ENCODE peak calls at places on chromosomes 1 and 21, in nine cellular contexts. One of them, this sample, is unnamed. For H3K27me3 and H3K36me3, the result is how much of the 10 kb centered on the place peaks cover.

GRCh38 chr1:33382651-33383415 is 48.1 kb downstream of the PHC2 start:
- DNase-seq in ovary: no peak
- DNase-seq in NT2/D1: no peak
- DNase-seq in A673: peak
- DNase-seq in heart right ventricle: no peak
- DNase-seq in cardiac muscle cell: no peak
- DNase-seq in kidney epithelial cell: no peak
- DNase-seq in left ventricle myocardium inferior: no peak
- DNase-seq in right atrium auricular region: no peak
- DNase-seq in this sample: no peak

GRCh38 chr1:207049974-207050391 is 1.0 kb downstream of the YOD1 start:
- DNase-seq in ovary: no peak
- DNase-seq in NT2/D1: peak
- DNase-seq in A673: peak
- DNase-seq in heart right ventricle: no peak
- DNase-seq in cardiac muscle cell: peak
- DNase-seq in kidney epithelial cell: no peak
- DNase-seq in left ventricle myocardium inferior: no peak
- DNase-seq in right atrium auricular region: no peak
- DNase-seq in this sample: peak

GRCh38 chr1:6491076-6491449 is 404 bp downstream of the PLEKHG5 start:
- DNase-seq in ovary: no peak
- DNase-seq in NT2/D1: no peak
- DNase-seq in A673: no peak
- DNase-seq in heart right ventricle: no peak
- DNase-seq in cardiac muscle cell: no peak
- DNase-seq in kidney epithelial cell: no peak
- DNase-seq in left ventricle myocardium inferior: no peak
- DNase-seq in right atrium auricular region: no peak
- DNase-seq in this sample: no peak

GRCh38 chr1:225711236-225711937 is 58.5 kb upstream of the ENAH start:
- DNase-seq in ovary: no peak
- DNase-seq in NT2/D1: no peak
- DNase-seq in A673: no peak
- DNase-seq in heart right ventricle: no peak
- DNase-seq in cardiac muscle cell: no peak
- DNase-seq in kidney epithelial cell: no peak
- DNase-seq in left ventricle myocardium inferior: no peak
- DNase-seq in right atrium auricular region: no peak
- DNase-seq in this sample: no peak

GRCh38 chr1:1937061-1937460 is 18.0 kb upstream of the TMEM52 start:
- DNase-seq in ovary: no peak
- DNase-seq in NT2/D1: no peak
- DNase-seq in A673: no peak
- DNase-seq in heart right ventricle: no peak
- DNase-seq in cardiac muscle cell: no peak
- DNase-seq in kidney epithelial cell: no peak
- DNase-seq in left ventricle myocardium inferior: no peak
- DNase-seq in right atrium auricular region: no peak
- DNase-seq in this sample: no peak

GRCh38 chr1:200751717-200752116 is 13.0 kb downstream of the CAMSAP2 start:
- DNase-seq in ovary: no peak
- DNase-seq in NT2/D1: no peak
- DNase-seq in A673: no peak
- DNase-seq in heart right ventricle: no peak
- DNase-seq in cardiac muscle cell: no peak
- DNase-seq in kidney epithelial cell: no peak
- DNase-seq in left ventricle myocardium inferior: no peak
- DNase-seq in right atrium auricular region: no peak
- DNase-seq in this sample: no peak

GRCh38 chr1:66300280-66300973 is 233.5 kb upstream of the SGIP1 start:
- DNase-seq in ovary: no peak
- DNase-seq in NT2/D1: no peak
- DNase-seq in A673: no peak
- DNase-seq in heart right ventricle: no peak
- DNase-seq in cardiac muscle cell: no peak
- DNase-seq in kidney epithelial cell: no peak
- DNase-seq in left ventricle myocardium inferior: no peak
- DNase-seq in right atrium auricular region: no peak
- DNase-seq in this sample: no peak

GRCh38 chr1:204398197-204399125 is 13.2 kb downstream of the PPP1R15B start:
- DNase-seq in ovary: no peak
- DNase-seq in NT2/D1: peak
- DNase-seq in A673: peak
- DNase-seq in heart right ventricle: peak
- DNase-seq in cardiac muscle cell: peak
- DNase-seq in kidney epithelial cell: no peak
- DNase-seq in left ventricle myocardium inferior: no peak
- DNase-seq in right atrium auricular region: no peak
- DNase-seq in this sample: peak

GRCh38 chr1:196732526-196732925 is 42.1 kb upstream of the CFHR3 start:
- DNase-seq in ovary: no peak
- DNase-seq in NT2/D1: peak
- DNase-seq in A673: peak
- DNase-seq in heart right ventricle: no peak
- DNase-seq in cardiac muscle cell: no peak
- DNase-seq in kidney epithelial cell: no peak
- DNase-seq in left ventricle myocardium inferior: no peak
- DNase-seq in right atrium auricular region: no peak
- DNase-seq in this sample: no peak

DNA sequence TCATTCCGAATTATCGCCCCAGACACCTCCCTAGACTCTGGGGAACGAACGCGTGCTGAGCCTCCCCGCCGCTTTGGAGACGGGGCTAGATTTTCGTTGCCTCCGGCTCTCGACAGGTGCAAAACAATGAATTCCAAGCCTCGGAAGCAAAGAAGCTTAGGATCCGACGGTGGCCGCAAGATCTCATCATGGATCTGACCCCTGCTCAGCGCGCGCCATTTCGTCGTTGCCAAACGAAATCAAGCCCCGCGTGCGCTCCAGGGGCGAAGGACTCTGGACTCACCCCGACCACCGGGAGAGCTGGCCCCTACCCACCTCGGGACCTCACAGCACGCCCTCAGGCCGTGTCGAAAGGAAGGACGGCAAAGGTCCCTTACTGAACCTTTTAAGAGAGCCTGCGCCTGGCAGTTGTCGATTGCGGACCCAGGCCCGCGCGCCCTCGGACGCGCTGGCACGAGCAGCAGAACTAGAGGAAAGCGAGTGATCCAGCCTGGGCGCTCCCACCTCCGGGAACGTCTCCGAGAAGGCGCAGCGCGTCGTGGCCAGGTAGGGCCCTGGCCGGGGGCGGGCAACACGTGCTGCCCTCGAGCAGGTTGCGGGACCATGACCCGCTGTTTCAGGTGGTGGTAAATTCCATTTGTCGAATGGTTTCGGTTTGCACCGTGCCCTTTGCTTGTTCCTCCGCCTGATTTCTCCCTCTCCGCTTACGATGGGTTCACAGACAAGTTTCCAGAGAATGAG is 1.6 kb upstream of the RUNX3 start:
- DNase-seq in ovary: no peak
- DNase-seq in NT2/D1: no peak
- DNase-seq in A673: no peak
- DNase-seq in heart right ventricle: no peak
- DNase-seq in cardiac muscle cell: peak
- DNase-seq in kidney epithelial cell: no peak
- DNase-seq in left ventricle myocardium inferior: no peak
- DNase-seq in right atrium auricular region: no peak
- DNase-seq in this sample: peak
- H3K4me3 ChIP-seq in ovary: no peak
- H3K4me3 ChIP-seq in NT2/D1: peak
- H3K4me3 ChIP-seq in A673: no peak
- H3K4me3 ChIP-seq in heart right ventricle: peak
- H3K4me3 ChIP-seq in cardiac muscle cell: peak
- H3K4me3 ChIP-seq in kidney epithelial cell: no peak
- H3K4me3 ChIP-seq in left ventricle myocardium inferior: peak
- H3K4me3 ChIP-seq in right atrium auricular region: peak
- H3K4me3 ChIP-seq in this sample: peak

DNA sequence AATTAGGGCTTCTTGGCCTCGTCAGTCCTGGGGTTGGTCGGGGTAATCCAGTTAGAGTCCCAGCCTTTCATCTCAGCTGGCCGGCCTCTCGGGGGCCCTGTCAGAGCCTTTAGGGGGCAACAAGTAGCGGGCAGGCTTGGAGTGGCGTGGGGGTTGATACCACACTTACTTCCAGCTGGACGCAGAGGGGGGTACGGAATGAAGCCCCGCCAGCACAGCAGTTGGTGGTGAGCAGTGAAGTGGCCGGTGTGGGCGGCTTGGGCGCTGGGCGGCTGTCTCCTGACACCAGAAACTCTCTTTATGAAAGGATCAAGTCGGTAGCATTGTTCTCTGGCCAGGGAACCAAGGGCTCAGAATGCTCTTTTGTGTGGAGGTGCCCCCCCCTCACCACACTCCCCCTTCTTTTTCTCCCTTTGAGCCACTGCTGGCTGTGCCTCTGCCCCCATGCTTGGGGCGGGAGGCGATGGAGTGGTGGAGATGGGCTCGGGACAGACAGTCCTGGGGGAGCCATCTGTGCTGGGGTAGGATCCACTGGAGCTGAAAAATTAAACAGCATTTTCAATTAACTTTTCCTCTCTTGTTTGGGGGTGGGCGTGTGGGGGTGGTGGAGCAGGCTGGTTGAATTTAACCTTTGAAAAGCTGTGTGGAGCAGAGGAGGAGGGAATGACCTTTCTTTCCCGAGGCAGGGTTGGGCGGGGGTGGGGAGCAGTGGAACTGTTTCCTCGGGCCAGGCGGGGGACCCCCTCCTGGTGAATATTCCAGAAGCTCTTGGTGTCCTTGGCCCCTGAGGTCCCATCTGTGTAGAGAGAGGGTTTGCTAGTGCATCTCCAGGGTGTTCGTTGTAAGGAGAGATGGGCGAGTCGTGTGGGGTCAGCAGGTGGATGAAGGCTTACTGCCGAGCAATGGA is 102.7 kb downstream of the RNF220 start:
- DNase-seq in ovary: no peak
- DNase-seq in NT2/D1: no peak
- DNase-seq in A673: no peak
- DNase-seq in heart right ventricle: no peak
- DNase-seq in cardiac muscle cell: no peak
- DNase-seq in kidney epithelial cell: no peak
- DNase-seq in left ventricle myocardium inferior: no peak
- DNase-seq in right atrium auricular region: no peak
- DNase-seq in this sample: peak
- H3K27me3 ChIP-seq in ovary: under half
- H3K27me3 ChIP-seq in NT2/D1: half or more
- H3K27me3 ChIP-seq in A673: under half
- H3K27me3 ChIP-seq in heart right ventricle: under half
- H3K27me3 ChIP-seq in cardiac muscle cell: under half
- H3K27me3 ChIP-seq in kidney epithelial cell: under half
- H3K27me3 ChIP-seq in left ventricle myocardium inferior: under half
- H3K27me3 ChIP-seq in right atrium auricular region: under half
- H3K27me3 ChIP-seq in this sample: under half

GRCh38 chr21:32329776-32330175 is 31.1 kb downstream of the MRAP start:
- DNase-seq in ovary: no peak
- DNase-seq in NT2/D1: no peak
- DNase-seq in A673: no peak
- DNase-seq in heart right ventricle: no peak
- DNase-seq in cardiac muscle cell: no peak
- DNase-seq in kidney epithelial cell: no peak
- DNase-seq in left ventricle myocardium inferior: no peak
- DNase-seq in right atrium auricular region: no peak
- DNase-seq in this sample: no peak
- H3K36me3 ChIP-seq in ovary: under half
- H3K36me3 ChIP-seq in NT2/D1: half or more
- H3K36me3 ChIP-seq in A673: half or more
- H3K36me3 ChIP-seq in heart right ventricle: half or more
- H3K36me3 ChIP-seq in cardiac muscle cell: under half
- H3K36me3 ChIP-seq in kidney epithelial cell: under half
- H3K36me3 ChIP-seq in left ventricle myocardium inferior: half or more
- H3K36me3 ChIP-seq in right atrium auricular region: half or more
- H3K36me3 ChIP-seq in this sample: under half

DNA sequence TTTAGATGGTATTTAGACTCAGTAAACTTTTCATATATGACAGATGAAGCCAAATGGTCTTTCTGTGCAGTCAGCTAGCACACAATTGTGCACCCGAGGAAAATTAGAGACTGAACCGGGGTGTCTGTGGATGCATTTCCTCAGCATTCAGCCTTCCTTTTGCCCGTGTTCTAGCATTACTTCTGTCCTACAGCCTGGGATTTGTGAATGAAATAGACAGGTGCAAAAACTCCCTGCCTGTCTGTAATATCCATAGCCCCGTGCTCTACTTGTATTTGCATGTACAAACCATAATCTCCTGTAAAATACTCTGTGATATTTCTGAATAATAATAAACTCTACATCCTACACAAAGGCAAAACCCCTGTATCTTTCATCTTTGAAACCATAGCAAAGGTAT is 64.8 kb upstream of the LGALS8 start:
- DNase-seq in ovary: no peak
- DNase-seq in NT2/D1: no peak
- DNase-seq in A673: no peak
- DNase-seq in heart right ventricle: no peak
- DNase-seq in cardiac muscle cell: no peak
- DNase-seq in kidney epithelial cell: no peak
- DNase-seq in left ventricle myocardium inferior: no peak
- DNase-seq in right atrium auricular region: no peak
- DNase-seq in this sample: no peak
- H3K4me3 ChIP-seq in ovary: no peak
- H3K4me3 ChIP-seq in NT2/D1: no peak
- H3K4me3 ChIP-seq in A673: no peak
- H3K4me3 ChIP-seq in heart right ventricle: no peak
- H3K4me3 ChIP-seq in cardiac muscle cell: no peak
- H3K4me3 ChIP-seq in kidney epithelial cell: no peak
- H3K4me3 ChIP-seq in left ventricle myocardium inferior: no peak
- H3K4me3 ChIP-seq in right atrium auricular region: no peak
- H3K4me3 ChIP-seq in this sample: no peak

GRCh38 chr1:29854700-29855276 is 618.5 kb downstream of the PTPRU start:
- DNase-seq in ovary: no peak
- DNase-seq in NT2/D1: no peak
- DNase-seq in A673: no peak
- DNase-seq in heart right ventricle: no peak
- DNase-seq in cardiac muscle cell: no peak
- DNase-seq in kidney epithelial cell: no peak
- DNase-seq in left ventricle myocardium inferior: no peak
- DNase-seq in right atrium auricular region: no peak
- DNase-seq in this sample: no peak
- H3K27me3 ChIP-seq in ovary: under half
- H3K27me3 ChIP-seq in NT2/D1: under half
- H3K27me3 ChIP-seq in A673: under half
- H3K27me3 ChIP-seq in heart right ventricle: under half
- H3K27me3 ChIP-seq in cardiac muscle cell: under half
- H3K27me3 ChIP-seq in kidney epithelial cell: under half
- H3K27me3 ChIP-seq in left ventricle myocardium inferior: half or more
- H3K27me3 ChIP-seq in right atrium auricular region: under half
- H3K27me3 ChIP-seq in this sample: under half

GRCh38 chr1:35449334-35450008 is 107.7 kb downstream of the KIAA0319L start:
- DNase-seq in ovary: no peak
- DNase-seq in NT2/D1: no peak
- DNase-seq in A673: no peak
- DNase-seq in heart right ventricle: no peak
- DNase-seq in cardiac muscle cell: no peak
- DNase-seq in kidney epithelial cell: peak
- DNase-seq in left ventricle myocardium inferior: no peak
- DNase-seq in right atrium auricular region: no peak
- DNase-seq in this sample: no peak
- H3K36me3 ChIP-seq in ovary: under half
- H3K36me3 ChIP-seq in NT2/D1: half or more
- H3K36me3 ChIP-seq in A673: under half
- H3K36me3 ChIP-seq in heart right ventricle: half or more
- H3K36me3 ChIP-seq in cardiac muscle cell: under half
- H3K36me3 ChIP-seq in kidney epithelial cell: under half
- H3K36me3 ChIP-seq in left ventricle myocardium inferior: half or more
- H3K36me3 ChIP-seq in right atrium auricular region: half or more
- H3K36me3 ChIP-seq in this sample: under half

GRCh38 chr1:234772345-234773147 is 162.6 kb upstream of the IRF2BP2 start:
- DNase-seq in ovary: peak
- DNase-seq in NT2/D1: peak
- DNase-seq in A673: peak
- DNase-seq in heart right ventricle: peak
- DNase-seq in cardiac muscle cell: peak
- DNase-seq in kidney epithelial cell: peak
- DNase-seq in left ventricle myocardium inferior: peak
- DNase-seq in right atrium auricular region: peak
- DNase-seq in this sample: peak
- H3K4me3 ChIP-seq in ovary: no peak
- H3K4me3 ChIP-seq in NT2/D1: no peak
- H3K4me3 ChIP-seq in A673: no peak
- H3K4me3 ChIP-seq in heart right ventricle: no peak
- H3K4me3 ChIP-seq in cardiac muscle cell: no peak
- H3K4me3 ChIP-seq in kidney epithelial cell: no peak
- H3K4me3 ChIP-seq in left ventricle myocardium inferior: peak
- H3K4me3 ChIP-seq in right atrium auricular region: no peak
- H3K4me3 ChIP-seq in this sample: no peak